ENCODE peak calls at places on chromosomes 2 and 18, in five cellular contexts. R, G, E, B and V are unnamed samples.

GRCh38 chr18:70469916-70470315 is 181.1 kb downstream of the SOCS6 start:
- DNase-seq in R (peak), E (no peak), G (peak), B (peak), V (no peak)

GRCh38 chr2:219737270-219737691 is 109.9 kb downstream of the SLC4A3 start:
- DNase-seq in R (no peak), G (peak), E (no peak), B (no peak), V (no peak)

GRCh38 chr18:64982414-64983096 is 768.3 kb upstream of the CDH7 start:
- DNase-seq in G (no peak), R (no peak), E (no peak), B (no peak), V (no peak)

GRCh38 chr18:65990944-65991708 is 240.3 kb downstream of the CDH7 start:
- DNase-seq in R (no peak), B (peak), E (no peak), G (no peak), V (no peak)

GRCh38 chr2:219278655-219279150 is 463 bp upstream of the DNAJB2 start:
- DNase-seq in E (peak), B (no peak), G (no peak), R (no peak), V (no peak)

GRCh38 chr18:10406172-10406663 is 48.2 kb upstream of the APCDD1 start:
- DNase-seq in G (peak), R (no peak), B (no peak), E (no peak), V (no peak)

GRCh38 chr18:70249118-70249517 is 39.7 kb upstream of the SOCS6 start:
- DNase-seq in G (no peak), R (no peak), B (no peak), E (no peak), V (no peak)

GRCh38 chr2:161146996-161147395 is 13.2 kb upstream of the TANK start:
- DNase-seq in B (no peak), E (no peak), R (no peak), G (no peak), V (no peak)

GRCh38 chr2:209753020-209753419 is 18.6 kb upstream of the UNC80 start:
- DNase-seq in E (no peak), G (no peak), R (no peak), B (no peak), V (no peak)

GRCh38 chr2:146817613-146818012 is 1027.2 kb upstream of the ACVR2A start:
- DNase-seq in B (no peak), G (no peak), E (no peak), R (no peak), V (no peak)

GRCh38 chr2:136225950-136226835 is 108.2 kb upstream of the CXCR4 start:
- DNase-seq in E (peak), R (no peak), B (no peak), G (no peak), V (no peak)

GRCh38 chr2:238716171-238716570 is 131.7 kb upstream of the TWIST2 start:
- DNase-seq in B (no peak), G (no peak), E (no peak), R (no peak), V (no peak)

GRCh38 chr18:63974991-63975390 is 5.1 kb downstream of the SERPINB8 start:
- DNase-seq in B (peak), R (no peak), E (peak), G (no peak), V (no peak)

GRCh38 chr2:233972941-233973575 is 55.9 kb downstream of the TRPM8 start:
- DNase-seq in G (no peak), E (no peak), B (no peak), R (no peak), V (no peak)

GRCh38 chr2:56813490-56813889 is 629.7 kb downstream of the CCDC85A start:
- DNase-seq in G (no peak), B (no peak), E (no peak), R (no peak), V (no peak)